ENCODE peak calls at places on chromosomes 11 and 22, in four cellular contexts. One of them, this sample, is unnamed.

GRCh38 chr11:64428685-64429084 is 69.7 kb downstream of the RPS6KA4 start:
- DNase-seq in left ventricle myocardium inferior: no peak
- DNase-seq in MM.1S: no peak
- DNase-seq in B cell: no peak
- DNase-seq in this sample: no peak

GRCh38 chr11:123145661-123146060 is 49.4 kb downstream of the CLMP start:
- DNase-seq in left ventricle myocardium inferior: no peak
- DNase-seq in MM.1S: no peak
- DNase-seq in B cell: no peak
- DNase-seq in this sample: no peak

GRCh38 chr22:44026630-44027511 is 2.8 kb downstream of the PARVB start:
- DNase-seq in left ventricle myocardium inferior: peak; percentile 84
- DNase-seq in MM.1S: peak; percentile 87
- DNase-seq in B cell: peak; percentile 90
- DNase-seq in this sample: peak; percentile 92

GRCh38 chr11:86138958-86139357 is 70.1 kb upstream of the PICALM start:
- DNase-seq in left ventricle myocardium inferior: no peak
- DNase-seq in MM.1S: peak; percentile 51
- DNase-seq in B cell: no peak
- DNase-seq in this sample: peak; percentile 50

GRCh38 chr11:45320366-45320765 is 34.2 kb upstream of the SYT13 start:
- DNase-seq in left ventricle myocardium inferior: no peak
- DNase-seq in MM.1S: no peak
- DNase-seq in B cell: no peak
- DNase-seq in this sample: no peak

GRCh38 chr11:103228807-103229206 is 119.6 kb downstream of the DYNC2H1 start:
- DNase-seq in left ventricle myocardium inferior: no peak
- DNase-seq in MM.1S: no peak
- DNase-seq in B cell: no peak
- DNase-seq in this sample: no peak

GRCh38 chr22:36386900-36387663 is 685 bp downstream of the MYH9 start:
- DNase-seq in left ventricle myocardium inferior: peak; percentile 81
- DNase-seq in MM.1S: peak; percentile 61
- DNase-seq in B cell: peak; percentile 74
- DNase-seq in this sample: peak; percentile 69

GRCh38 chr22:46209262-46209661 is 40.8 kb downstream of the CDPF1 start:
- DNase-seq in left ventricle myocardium inferior: no peak
- DNase-seq in MM.1S: no peak
- DNase-seq in B cell: no peak
- DNase-seq in this sample: no peak

GRCh38 chr22:42431401-42432019 is 693 bp downstream of the NFAM1 start:
- DNase-seq in left ventricle myocardium inferior: no peak
- DNase-seq in MM.1S: no peak
- DNase-seq in B cell: no peak
- DNase-seq in this sample: no peak

GRCh38 chr11:124801014-124801413 is 808 bp upstream of the MSANTD2 start:
- DNase-seq in left ventricle myocardium inferior: no peak
- DNase-seq in MM.1S: no peak
- DNase-seq in B cell: no peak
- DNase-seq in this sample: peak; percentile 15

GRCh38 chr11:95536049-95536448 is 253.5 kb downstream of the FAM76B start:
- DNase-seq in left ventricle myocardium inferior: no peak
- DNase-seq in MM.1S: no peak
- DNase-seq in B cell: no peak
- DNase-seq in this sample: no peak

GRCh38 chr22:20805972-20806471 is 32.1 kb downstream of the SERPIND1 start:
- DNase-seq in left ventricle myocardium inferior: no peak
- DNase-seq in MM.1S: no peak
- DNase-seq in B cell: no peak
- DNase-seq in this sample: no peak

GRCh38 chr11:19889531-19889930 is 176.9 kb downstream of the NAV2 start:
- DNase-seq in left ventricle myocardium inferior: no peak
- DNase-seq in MM.1S: no peak
- DNase-seq in B cell: no peak
- DNase-seq in this sample: no peak

GRCh38 chr22:30365891-30366290 is 9.1 kb downstream of the CCDC157 start:
- DNase-seq in left ventricle myocardium inferior: no peak
- DNase-seq in MM.1S: no peak
- DNase-seq in B cell: no peak
- DNase-seq in this sample: no peak

GRCh38 chr22:27460596-27461347 is 340.8 kb downstream of the MN1 start:
- DNase-seq in left ventricle myocardium inferior: peak; percentile 36
- DNase-seq in MM.1S: no peak
- DNase-seq in B cell: no peak
- DNase-seq in this sample: no peak

GRCh38 chr22:37726240-37726887 is 29.5 kb downstream of the TRIOBP start:
- DNase-seq in left ventricle myocardium inferior: no peak
- DNase-seq in MM.1S: no peak
- DNase-seq in B cell: no peak
- DNase-seq in this sample: no peak

GRCh38 chr11:36478700-36479329 is 31.3 kb downstream of the TRAF6 start:
- DNase-seq in left ventricle myocardium inferior: no peak
- DNase-seq in MM.1S: peak; percentile 30
- DNase-seq in B cell: no peak
- DNase-seq in this sample: no peak

GRCh38 chr11:47236482-47236881 is 12.1 kb downstream of the ACP2 start:
- DNase-seq in left ventricle myocardium inferior: no peak
- DNase-seq in MM.1S: no peak
- DNase-seq in B cell: no peak
- DNase-seq in this sample: no peak

GRCh38 chr11:1326435-1327063 is 17.1 kb upstream of the TOLLIP start:
- DNase-seq in left ventricle myocardium inferior: no peak
- DNase-seq in MM.1S: no peak
- DNase-seq in B cell: no peak
- DNase-seq in this sample: no peak

GRCh38 chr22:42913874-42914510 is 56.9 kb upstream of the ARFGAP3 start:
- DNase-seq in left ventricle myocardium inferior: no peak
- DNase-seq in MM.1S: no peak
- DNase-seq in B cell: no peak
- DNase-seq in this sample: no peak

GRCh38 chr11:39327302-39327701 is 2132.2 kb downstream of the LRRC4C start:
- DNase-seq in left ventricle myocardium inferior: no peak
- DNase-seq in MM.1S: no peak
- DNase-seq in B cell: no peak
- DNase-seq in this sample: no peak

GRCh38 chr22:19431641-19432091 is at the start of gene HIRA:
- DNase-seq in left ventricle myocardium inferior: peak; percentile 84
- DNase-seq in MM.1S: peak; percentile 81
- DNase-seq in B cell: peak; percentile 89
- DNase-seq in this sample: peak; percentile 92

GRCh38 chr11:31050061-31050790 is 319.3 kb downstream of the DCDC1 start:
- DNase-seq in left ventricle myocardium inferior: no peak
- DNase-seq in MM.1S: no peak
- DNase-seq in B cell: no peak
- DNase-seq in this sample: no peak

GRCh38 chr11:84480151-84480550 is 1147.0 kb downstream of the DLG2 start:
- DNase-seq in left ventricle myocardium inferior: no peak
- DNase-seq in MM.1S: no peak
- DNase-seq in B cell: no peak
- DNase-seq in this sample: no peak

GRCh38 chr11:45209904-45210699 is 63.7 kb downstream of the PRDM11 start:
- DNase-seq in left ventricle myocardium inferior: peak; percentile 94
- DNase-seq in MM.1S: no peak
- DNase-seq in B cell: peak; percentile 63
- DNase-seq in this sample: peak; percentile 56

GRCh38 chr22:19783531-19784395 is 23.2 kb downstream of the TBX1 start:
- DNase-seq in left ventricle myocardium inferior: no peak
- DNase-seq in MM.1S: no peak
- DNase-seq in B cell: no peak
- DNase-seq in this sample: no peak

GRCh38 chr22:32589007-32589406 is 114.4 kb downstream of the FBXO7 start:
- DNase-seq in left ventricle myocardium inferior: no peak
- DNase-seq in MM.1S: no peak
- DNase-seq in B cell: no peak
- DNase-seq in this sample: no peak

GRCh38 chr22:23060612-23061400 is 9.5 kb upstream of the GNAZ start:
- DNase-seq in left ventricle myocardium inferior: no peak
- DNase-seq in MM.1S: no peak
- DNase-seq in B cell: no peak
- DNase-seq in this sample: no peak

GRCh38 chr11:130631119-130631518 is 182.7 kb downstream of the ADAMTS15 start:
- DNase-seq in left ventricle myocardium inferior: no peak
- DNase-seq in MM.1S: no peak
- DNase-seq in B cell: no peak
- DNase-seq in this sample: no peak

GRCh38 chr22:17091851-17092250 is 7.1 kb downstream of the IL17RA start:
- DNase-seq in left ventricle myocardium inferior: no peak
- DNase-seq in MM.1S: no peak
- DNase-seq in B cell: no peak
- DNase-seq in this sample: no peak

GRCh38 chr11:9594267-9595046 is 21.0 kb downstream of the WEE1 start:
- DNase-seq in left ventricle myocardium inferior: no peak
- DNase-seq in MM.1S: no peak
- DNase-seq in B cell: no peak
- DNase-seq in this sample: no peak

GRCh38 chr22:49641770-49642313 is 185.8 kb downstream of the BRD1 start:
- DNase-seq in left ventricle myocardium inferior: no peak
- DNase-seq in MM.1S: no peak
- DNase-seq in B cell: no peak
- DNase-seq in this sample: no peak

GRCh38 chr11:76659672-76660532 is 10.6 kb downstream of the LRRC32 start:
- DNase-seq in left ventricle myocardium inferior: no peak
- DNase-seq in MM.1S: no peak
- DNase-seq in B cell: no peak
- DNase-seq in this sample: no peak

GRCh38 chr11:134150195-134150903 is 73.4 kb downstream of the NCAPD3 start:
- DNase-seq in left ventricle myocardium inferior: no peak
- DNase-seq in MM.1S: no peak
- DNase-seq in B cell: no peak
- DNase-seq in this sample: no peak

GRCh38 chr11:109862808-109863207 is 230.4 kb upstream of the ZC3H12C start:
- DNase-seq in left ventricle myocardium inferior: no peak
- DNase-seq in MM.1S: no peak
- DNase-seq in B cell: no peak
- DNase-seq in this sample: no peak

GRCh38 chr11:109864834-109865557 is 228.2 kb upstream of the ZC3H12C start:
- DNase-seq in left ventricle myocardium inferior: no peak
- DNase-seq in MM.1S: no peak
- DNase-seq in B cell: no peak
- DNase-seq in this sample: peak; percentile 35

GRCh38 chr11:109864161-109864661 is 229.0 kb upstream of the ZC3H12C start:
- DNase-seq in left ventricle myocardium inferior: no peak
- DNase-seq in MM.1S: no peak
- DNase-seq in B cell: no peak
- DNase-seq in this sample: peak; percentile 76

GRCh38 chr11:109867784-109868183 is 225.4 kb upstream of the ZC3H12C start:
- DNase-seq in left ventricle myocardium inferior: no peak
- DNase-seq in MM.1S: no peak
- DNase-seq in B cell: no peak
- DNase-seq in this sample: no peak

GRCh38 chr11:109865558-109866186 is 227.5 kb upstream of the ZC3H12C start:
- DNase-seq in left ventricle myocardium inferior: peak; percentile 14
- DNase-seq in MM.1S: no peak
- DNase-seq in B cell: no peak
- DNase-seq in this sample: no peak
- TF ChIP-seq CTCF in left ventricle myocardium inferior: peak; percentile 54
- TF ChIP-seq CTCF in MM.1S: peak; percentile 41
- TF ChIP-seq CTCF in B cell: no peak
- TF ChIP-seq CTCF in this sample: no peak

GRCh38 chr11:110467556-110467955 is 37.8 kb downstream of the FDX1 start:
- DNase-seq in left ventricle myocardium inferior: no peak
- DNase-seq in MM.1S: no peak
- DNase-seq in B cell: no peak
- DNase-seq in this sample: no peak
- TF ChIP-seq CTCF in left ventricle myocardium inferior: no peak
- TF ChIP-seq CTCF in MM.1S: no peak
- TF ChIP-seq CTCF in B cell: no peak
- TF ChIP-seq CTCF in this sample: no peak

GRCh38 chr11:117198613-117199012 is 557 bp upstream of the TAGLN start:
- DNase-seq in left ventricle myocardium inferior: no peak
- DNase-seq in MM.1S: no peak
- DNase-seq in B cell: peak; percentile 33
- DNase-seq in this sample: no peak

GRCh38 chr11:117195761-117196160 is 3.4 kb upstream of the TAGLN start:
- DNase-seq in left ventricle myocardium inferior: peak; percentile 9
- DNase-seq in MM.1S: no peak
- DNase-seq in B cell: no peak
- DNase-seq in this sample: no peak

GRCh38 chr11:117199061-117199915 is at the start of gene TAGLN:
- DNase-seq in left ventricle myocardium inferior: peak; percentile 77
- DNase-seq in MM.1S: no peak
- DNase-seq in B cell: peak; percentile 38
- DNase-seq in this sample: no peak

GRCh38 chr11:117197006-117197405 is 2.2 kb upstream of the TAGLN start:
- DNase-seq in left ventricle myocardium inferior: peak; percentile 4
- DNase-seq in MM.1S: no peak
- DNase-seq in B cell: no peak
- DNase-seq in this sample: no peak

GRCh38 chr11:117197516-117198456 is 1.4 kb upstream of the TAGLN start:
- DNase-seq in left ventricle myocardium inferior: peak; percentile 17
- DNase-seq in MM.1S: no peak
- DNase-seq in B cell: peak; percentile 46
- DNase-seq in this sample: no peak
- TF ChIP-seq CTCF in left ventricle myocardium inferior: peak; percentile 43
- TF ChIP-seq CTCF in MM.1S: peak; percentile 26
- TF ChIP-seq CTCF in B cell: no peak
- TF ChIP-seq CTCF in this sample: no peak

GRCh38 chr22:34414467-34415440 is 494.5 kb upstream of the LARGE1 start:
- DNase-seq in left ventricle myocardium inferior: no peak
- DNase-seq in MM.1S: peak; percentile 90
- DNase-seq in B cell: no peak
- DNase-seq in this sample: peak; percentile 52
- TF ChIP-seq CTCF in left ventricle myocardium inferior: peak; percentile 48
- TF ChIP-seq CTCF in MM.1S: peak; percentile 96
- TF ChIP-seq CTCF in B cell: no peak
- TF ChIP-seq CTCF in this sample: peak; percentile 21

This sample was measured in GM20000.